ENCODE peak calls at places on chromosomes 16 and 17, in eight cellular contexts. One of them, this sample, is unnamed.

GRCh38 chr17:50273654-50274040 is 619 bp upstream of the TMEM92 start:
- DNase-seq in HepG2: no peak
- DNase-seq in A549: no peak
- DNase-seq in breast epithelium: no peak
- DNase-seq in stomach: no peak
- DNase-seq in tibial nerve: no peak
- DNase-seq in ovary: peak
- DNase-seq in IMR-90: no peak
- DNase-seq in this sample: peak

GRCh38 chr16:85586360-85587145 is 26.6 kb upstream of the GSE1 start:
- DNase-seq in HepG2: no peak
- DNase-seq in A549: no peak
- DNase-seq in breast epithelium: no peak
- DNase-seq in stomach: peak
- DNase-seq in tibial nerve: no peak
- DNase-seq in ovary: peak
- DNase-seq in IMR-90: peak
- DNase-seq in this sample: no peak

GRCh38 chr17:44914148-44914547 is 1.2 kb downstream of the GFAP start:
- DNase-seq in HepG2: no peak
- DNase-seq in A549: no peak
- DNase-seq in breast epithelium: no peak
- DNase-seq in stomach: no peak
- DNase-seq in tibial nerve: no peak
- DNase-seq in ovary: no peak
- DNase-seq in IMR-90: no peak
- DNase-seq in this sample: no peak

GRCh38 chr16:15829460-15829859 is 27.4 kb downstream of the MYH11 start:
- DNase-seq in HepG2: no peak
- DNase-seq in A549: no peak
- DNase-seq in breast epithelium: peak
- DNase-seq in stomach: peak
- DNase-seq in tibial nerve: peak
- DNase-seq in ovary: peak
- DNase-seq in IMR-90: peak
- DNase-seq in this sample: no peak

GRCh38 chr16:86921289-86921688 is 342.9 kb downstream of the FOXL1 start:
- DNase-seq in HepG2: no peak
- DNase-seq in A549: no peak
- DNase-seq in breast epithelium: no peak
- DNase-seq in stomach: no peak
- DNase-seq in tibial nerve: no peak
- DNase-seq in ovary: no peak
- DNase-seq in IMR-90: no peak
- DNase-seq in this sample: no peak

GRCh38 chr16:46745594-46745993 is 2.5 kb downstream of the MYLK3 start:
- DNase-seq in HepG2: no peak
- DNase-seq in A549: no peak
- DNase-seq in breast epithelium: no peak
- DNase-seq in stomach: no peak
- DNase-seq in tibial nerve: no peak
- DNase-seq in ovary: no peak
- DNase-seq in IMR-90: no peak
- DNase-seq in this sample: no peak

GRCh38 chr17:48297825-48298224 is 132.2 kb downstream of the SKAP1 start:
- DNase-seq in HepG2: no peak
- DNase-seq in A549: no peak
- DNase-seq in breast epithelium: no peak
- DNase-seq in stomach: no peak
- DNase-seq in tibial nerve: no peak
- DNase-seq in ovary: no peak
- DNase-seq in IMR-90: no peak
- DNase-seq in this sample: no peak

GRCh38 chr17:36592316-36592710 is 634 bp downstream of the DHRS11 start:
- DNase-seq in HepG2: no peak
- DNase-seq in A549: peak
- DNase-seq in breast epithelium: no peak
- DNase-seq in stomach: no peak
- DNase-seq in tibial nerve: no peak
- DNase-seq in ovary: no peak
- DNase-seq in IMR-90: no peak
- DNase-seq in this sample: no peak

GRCh38 chr17:19877546-19877945 is 9.8 kb upstream of the ULK2 start:
- DNase-seq in HepG2: no peak
- DNase-seq in A549: no peak
- DNase-seq in breast epithelium: no peak
- DNase-seq in stomach: no peak
- DNase-seq in tibial nerve: no peak
- DNase-seq in ovary: no peak
- DNase-seq in IMR-90: no peak
- DNase-seq in this sample: no peak

GRCh38 chr17:57132663-57133062 is 47.6 kb downstream of the AKAP1 start:
- DNase-seq in HepG2: no peak
- DNase-seq in A549: no peak
- DNase-seq in breast epithelium: no peak
- DNase-seq in stomach: no peak
- DNase-seq in tibial nerve: no peak
- DNase-seq in ovary: no peak
- DNase-seq in IMR-90: no peak
- DNase-seq in this sample: no peak

GRCh38 chr17:81510524-81510797 is 2.1 kb downstream of the ACTG1 start:
- DNase-seq in HepG2: no peak
- DNase-seq in A549: no peak
- DNase-seq in breast epithelium: no peak
- DNase-seq in stomach: no peak
- DNase-seq in tibial nerve: no peak
- DNase-seq in ovary: no peak
- DNase-seq in IMR-90: no peak
- DNase-seq in this sample: no peak

GRCh38 chr17:2697611-2698162 is 13.9 kb downstream of the CLUH start:
- DNase-seq in HepG2: no peak
- DNase-seq in A549: no peak
- DNase-seq in breast epithelium: no peak
- DNase-seq in stomach: no peak
- DNase-seq in tibial nerve: no peak
- DNase-seq in ovary: no peak
- DNase-seq in IMR-90: no peak
- DNase-seq in this sample: no peak

GRCh38 chr17:64506201-64506575 is at the start of gene DDX5:
- DNase-seq in HepG2: peak
- DNase-seq in A549: peak
- DNase-seq in breast epithelium: peak
- DNase-seq in stomach: peak
- DNase-seq in tibial nerve: peak
- DNase-seq in ovary: peak
- DNase-seq in IMR-90: peak
- DNase-seq in this sample: peak

GRCh38 chr17:59746849-59747445 is 39.5 kb downstream of the VMP1 start:
- DNase-seq in HepG2: peak
- DNase-seq in A549: peak
- DNase-seq in breast epithelium: no peak
- DNase-seq in stomach: no peak
- DNase-seq in tibial nerve: no peak
- DNase-seq in ovary: no peak
- DNase-seq in IMR-90: peak
- DNase-seq in this sample: peak

GRCh38 chr16:47847220-47847970 is 308.4 kb downstream of the ABCC12 start:
- DNase-seq in HepG2: no peak
- DNase-seq in A549: no peak
- DNase-seq in breast epithelium: no peak
- DNase-seq in stomach: no peak
- DNase-seq in tibial nerve: no peak
- DNase-seq in ovary: no peak
- DNase-seq in IMR-90: peak
- DNase-seq in this sample: no peak

GRCh38 chr16:11204513-11205047 is 51.4 kb downstream of the SOCS1 start:
- DNase-seq in HepG2: no peak
- DNase-seq in A549: no peak
- DNase-seq in breast epithelium: no peak
- DNase-seq in stomach: no peak
- DNase-seq in tibial nerve: no peak
- DNase-seq in ovary: no peak
- DNase-seq in IMR-90: no peak
- DNase-seq in this sample: no peak

GRCh38 chr16:12387786-12388185 is 411.3 kb downstream of the SNX29 start:
- DNase-seq in HepG2: no peak
- DNase-seq in A549: no peak
- DNase-seq in breast epithelium: no peak
- DNase-seq in stomach: no peak
- DNase-seq in tibial nerve: no peak
- DNase-seq in ovary: no peak
- DNase-seq in IMR-90: no peak
- DNase-seq in this sample: no peak

GRCh38 chr16:28027055-28027454 is 36.5 kb downstream of the GSG1L start:
- DNase-seq in HepG2: no peak
- DNase-seq in A549: no peak
- DNase-seq in breast epithelium: no peak
- DNase-seq in stomach: no peak
- DNase-seq in tibial nerve: no peak
- DNase-seq in ovary: no peak
- DNase-seq in IMR-90: no peak
- DNase-seq in this sample: no peak

GRCh38 chr16:89696598-89697128 is 4.8 kb downstream of the SPATA2L start:
- DNase-seq in HepG2: no peak
- DNase-seq in A549: no peak
- DNase-seq in breast epithelium: no peak
- DNase-seq in stomach: no peak
- DNase-seq in tibial nerve: no peak
- DNase-seq in ovary: peak
- DNase-seq in IMR-90: no peak
- DNase-seq in this sample: no peak

GRCh38 chr17:8872036-8872704 is 4.7 kb upstream of the PIK3R6 start:
- DNase-seq in HepG2: peak
- DNase-seq in A549: no peak
- DNase-seq in breast epithelium: no peak
- DNase-seq in stomach: no peak
- DNase-seq in tibial nerve: no peak
- DNase-seq in ovary: no peak
- DNase-seq in IMR-90: no peak
- DNase-seq in this sample: no peak

GRCh38 chr17:31811021-31811565 is 48.0 kb downstream of the COPRS start:
- DNase-seq in HepG2: no peak
- DNase-seq in A549: no peak
- DNase-seq in breast epithelium: no peak
- DNase-seq in stomach: no peak
- DNase-seq in tibial nerve: no peak
- DNase-seq in ovary: no peak
- DNase-seq in IMR-90: peak
- DNase-seq in this sample: no peak

GRCh38 chr16:63808730-63809129 is 1313.1 kb downstream of the CDH11 start:
- DNase-seq in HepG2: no peak
- DNase-seq in A549: no peak
- DNase-seq in breast epithelium: no peak
- DNase-seq in stomach: no peak
- DNase-seq in tibial nerve: no peak
- DNase-seq in ovary: no peak
- DNase-seq in IMR-90: no peak
- DNase-seq in this sample: no peak

GRCh38 chr16:63816304-63816703 is 1305.6 kb downstream of the CDH11 start:
- DNase-seq in HepG2: no peak
- DNase-seq in A549: no peak
- DNase-seq in breast epithelium: no peak
- DNase-seq in stomach: no peak
- DNase-seq in tibial nerve: no peak
- DNase-seq in ovary: no peak
- DNase-seq in IMR-90: no peak
- DNase-seq in this sample: no peak

GRCh38 chr16:63813862-63814261 is 1308.0 kb downstream of the CDH11 start:
- DNase-seq in HepG2: no peak
- DNase-seq in A549: no peak
- DNase-seq in breast epithelium: no peak
- DNase-seq in stomach: no peak
- DNase-seq in tibial nerve: no peak
- DNase-seq in ovary: no peak
- DNase-seq in IMR-90: no peak
- DNase-seq in this sample: no peak
- TF ChIP-seq POLR2A in HepG2: no peak
- TF ChIP-seq POLR2A in A549: no peak
- TF ChIP-seq POLR2A in breast epithelium: no peak
- TF ChIP-seq POLR2A in stomach: no peak
- TF ChIP-seq POLR2A in tibial nerve: no peak
- TF ChIP-seq POLR2A in ovary: no peak
- TF ChIP-seq POLR2A in IMR-90: no peak
- TF ChIP-seq POLR2A in this sample: no peak

GRCh38 chr16:88535181-88535856 is 34.9 kb upstream of the ZC3H18 start:
- DNase-seq in HepG2: no peak
- DNase-seq in A549: no peak
- DNase-seq in breast epithelium: no peak
- DNase-seq in stomach: no peak
- DNase-seq in tibial nerve: no peak
- DNase-seq in ovary: no peak
- DNase-seq in IMR-90: no peak
- DNase-seq in this sample: no peak
- TF ChIP-seq POLR2A in HepG2: peak
- TF ChIP-seq POLR2A in A549: no peak
- TF ChIP-seq POLR2A in breast epithelium: no peak
- TF ChIP-seq POLR2A in stomach: no peak
- TF ChIP-seq POLR2A in tibial nerve: no peak
- TF ChIP-seq POLR2A in ovary: no peak
- TF ChIP-seq POLR2A in IMR-90: no peak
- TF ChIP-seq POLR2A in this sample: no peak

DNA sequence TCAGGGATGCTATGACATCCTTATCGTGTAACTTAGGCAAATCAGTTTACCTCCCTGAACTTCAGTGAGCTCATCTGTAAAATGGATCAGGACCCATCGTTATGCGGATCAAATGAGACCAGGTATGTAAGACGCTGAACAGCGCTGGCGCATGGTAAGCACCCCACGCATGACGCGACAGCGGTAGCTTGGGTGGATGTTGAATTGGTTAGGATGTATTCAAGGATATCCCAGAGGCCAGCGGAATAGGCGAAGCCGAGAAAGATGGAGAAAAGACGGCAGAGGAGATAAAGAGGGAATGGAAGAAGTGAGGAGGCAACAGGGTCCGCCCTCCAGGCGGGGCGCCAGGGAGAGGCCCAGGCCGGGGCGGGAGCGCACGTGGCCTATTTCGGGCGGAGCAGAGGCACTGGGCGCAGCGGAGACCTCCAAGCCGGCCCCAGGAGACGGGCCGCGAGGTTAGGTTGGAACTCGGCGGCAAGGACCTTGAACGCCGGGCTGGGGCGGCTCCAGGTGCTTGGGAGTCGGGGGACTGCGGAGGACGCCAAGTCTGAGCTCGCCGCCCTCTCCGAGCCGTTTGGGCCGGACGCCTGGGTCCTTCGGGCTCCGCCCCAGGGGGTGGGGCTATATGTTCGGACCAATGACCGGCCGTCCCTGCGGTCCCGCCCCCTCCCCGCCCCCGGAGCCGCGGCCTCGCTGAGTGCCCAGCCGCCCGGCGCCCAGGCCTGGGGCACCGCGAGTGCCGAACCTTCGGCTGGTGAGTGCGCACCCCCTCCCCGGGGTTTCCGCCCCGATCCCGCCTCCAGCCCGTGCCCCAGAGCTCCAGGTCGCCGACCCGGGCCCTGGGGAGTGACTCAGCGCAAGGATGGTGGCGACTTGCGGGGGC is at the start of gene ZNF771:
- DNase-seq in HepG2: peak
- DNase-seq in A549: peak
- DNase-seq in breast epithelium: peak
- DNase-seq in stomach: peak
- DNase-seq in tibial nerve: peak
- DNase-seq in ovary: peak
- DNase-seq in IMR-90: peak
- DNase-seq in this sample: peak
- TF ChIP-seq POLR2A in HepG2: peak
- TF ChIP-seq POLR2A in A549: peak
- TF ChIP-seq POLR2A in breast epithelium: peak
- TF ChIP-seq POLR2A in stomach: no peak
- TF ChIP-seq POLR2A in tibial nerve: peak
- TF ChIP-seq POLR2A in ovary: peak
- TF ChIP-seq POLR2A in IMR-90: peak
- TF ChIP-seq POLR2A in this sample: no peak

GRCh38 chr17:28861393-28862203 is 6.8 kb downstream of the ERAL1 start:
- DNase-seq in HepG2: no peak
- DNase-seq in A549: no peak
- DNase-seq in breast epithelium: no peak
- DNase-seq in stomach: no peak
- DNase-seq in tibial nerve: no peak
- DNase-seq in ovary: no peak
- DNase-seq in IMR-90: no peak
- DNase-seq in this sample: no peak
- TF ChIP-seq POLR2A in HepG2: peak
- TF ChIP-seq POLR2A in A549: no peak
- TF ChIP-seq POLR2A in breast epithelium: no peak
- TF ChIP-seq POLR2A in stomach: no peak
- TF ChIP-seq POLR2A in tibial nerve: no peak
- TF ChIP-seq POLR2A in ovary: no peak
- TF ChIP-seq POLR2A in IMR-90: no peak
- TF ChIP-seq POLR2A in this sample: no peak

This sample was measured in H54.